ENCODE peak calls at places on chromosome 2, in seven cellular contexts. One of them, this sample, is unnamed.

GRCh38 chr2:69717902-69718301 is 24.0 kb upstream of the ANXA4 start:
- DNase-seq in K562: no peak
- DNase-seq in esophagus muscularis mucosa: no peak
- DNase-seq in A549: peak
- DNase-seq in sigmoid colon: no peak
- DNase-seq in HepG2: no peak
- DNase-seq in ovary: no peak
- DNase-seq in this sample: no peak

GRCh38 chr2:132871829-132872228 is 201.8 kb upstream of the LYPD1 start:
- DNase-seq in sigmoid colon: no peak
- DNase-seq in K562: no peak
- DNase-seq in HepG2: no peak
- DNase-seq in ovary: no peak
- DNase-seq in A549: no peak
- DNase-seq in esophagus muscularis mucosa: no peak
- DNase-seq in this sample: no peak

GRCh38 chr2:202327887-202328286 is 48.2 kb upstream of the BMPR2 start:
- DNase-seq in K562: no peak
- DNase-seq in HepG2: no peak
- DNase-seq in esophagus muscularis mucosa: no peak
- DNase-seq in ovary: no peak
- DNase-seq in sigmoid colon: no peak
- DNase-seq in A549: no peak
- DNase-seq in this sample: no peak

GRCh38 chr2:199680482-199680881 is 170.5 kb downstream of the FTCDNL1 start:
- DNase-seq in ovary: no peak
- DNase-seq in K562: no peak
- DNase-seq in esophagus muscularis mucosa: no peak
- DNase-seq in HepG2: no peak
- DNase-seq in A549: no peak
- DNase-seq in sigmoid colon: no peak
- DNase-seq in this sample: no peak

GRCh38 chr2:128422571-128422970 is 103.9 kb upstream of the HS6ST1 start:
- DNase-seq in K562: no peak
- DNase-seq in A549: peak
- DNase-seq in sigmoid colon: no peak
- DNase-seq in esophagus muscularis mucosa: peak
- DNase-seq in ovary: no peak
- DNase-seq in HepG2: no peak
- DNase-seq in this sample: no peak

GRCh38 chr2:173150087-173150486 is 74.4 kb downstream of the MAP3K20 start:
- DNase-seq in esophagus muscularis mucosa: no peak
- DNase-seq in K562: no peak
- DNase-seq in HepG2: no peak
- DNase-seq in sigmoid colon: no peak
- DNase-seq in ovary: no peak
- DNase-seq in A549: no peak
- DNase-seq in this sample: no peak

GRCh38 chr2:6922201-6922656 is 5.0 kb downstream of the RNF144A start:
- DNase-seq in K562: no peak
- DNase-seq in HepG2: peak
- DNase-seq in ovary: no peak
- DNase-seq in A549: peak
- DNase-seq in sigmoid colon: no peak
- DNase-seq in esophagus muscularis mucosa: no peak
- DNase-seq in this sample: no peak

GRCh38 chr2:226891780-226892590 is 56.1 kb downstream of the RHBDD1 start:
- DNase-seq in HepG2: no peak
- DNase-seq in sigmoid colon: no peak
- DNase-seq in ovary: no peak
- DNase-seq in A549: no peak
- DNase-seq in K562: no peak
- DNase-seq in esophagus muscularis mucosa: no peak
- DNase-seq in this sample: no peak

GRCh38 chr2:69222984-69223658 is 163.9 kb downstream of the GFPT1 start:
- DNase-seq in HepG2: no peak
- DNase-seq in esophagus muscularis mucosa: no peak
- DNase-seq in K562: no peak
- DNase-seq in ovary: no peak
- DNase-seq in sigmoid colon: no peak
- DNase-seq in A549: no peak
- DNase-seq in this sample: no peak

GRCh38 chr2:37561615-37562569 is 109.5 kb downstream of the CDC42EP3 start:
- DNase-seq in A549: peak
- DNase-seq in K562: peak
- DNase-seq in HepG2: peak
- DNase-seq in ovary: no peak
- DNase-seq in sigmoid colon: no peak
- DNase-seq in esophagus muscularis mucosa: peak
- DNase-seq in this sample: no peak

GRCh38 chr2:213235741-213236140 is 48.5 kb upstream of the SPAG16 start:
- DNase-seq in ovary: no peak
- DNase-seq in esophagus muscularis mucosa: no peak
- DNase-seq in K562: no peak
- DNase-seq in sigmoid colon: no peak
- DNase-seq in HepG2: no peak
- DNase-seq in A549: no peak
- DNase-seq in this sample: no peak

GRCh38 chr2:176056411-176056810 is 27.4 kb downstream of the EVX2 start:
- DNase-seq in HepG2: no peak
- DNase-seq in sigmoid colon: no peak
- DNase-seq in A549: no peak
- DNase-seq in ovary: no peak
- DNase-seq in esophagus muscularis mucosa: no peak
- DNase-seq in K562: no peak
- DNase-seq in this sample: no peak

GRCh38 chr2:60152226-60152833 is 401.1 kb downstream of the BCL11A start:
- DNase-seq in esophagus muscularis mucosa: no peak
- DNase-seq in ovary: no peak
- DNase-seq in K562: peak
- DNase-seq in sigmoid colon: no peak
- DNase-seq in HepG2: peak
- DNase-seq in A549: peak
- DNase-seq in this sample: no peak

GRCh38 chr2:170163666-170164065 is 14.3 kb upstream of the MYO3B start:
- DNase-seq in esophagus muscularis mucosa: no peak
- DNase-seq in HepG2: no peak
- DNase-seq in ovary: no peak
- DNase-seq in A549: no peak
- DNase-seq in sigmoid colon: no peak
- DNase-seq in K562: no peak
- DNase-seq in this sample: no peak

GRCh38 chr2:176388886-176389285 is 119.6 kb downstream of the MTX2 start:
- DNase-seq in ovary: no peak
- DNase-seq in A549: no peak
- DNase-seq in HepG2: no peak
- DNase-seq in sigmoid colon: no peak
- DNase-seq in esophagus muscularis mucosa: no peak
- DNase-seq in K562: no peak
- DNase-seq in this sample: no peak

GRCh38 chr2:54570925-54571694 is 115.0 kb downstream of the SPTBN1 start:
- DNase-seq in K562: peak
- DNase-seq in sigmoid colon: peak
- DNase-seq in HepG2: peak
- DNase-seq in ovary: no peak
- DNase-seq in esophagus muscularis mucosa: no peak
- DNase-seq in A549: peak
- DNase-seq in this sample: no peak

GRCh38 chr2:54573532-54573915 is 117.4 kb downstream of the SPTBN1 start:
- DNase-seq in HepG2: no peak
- DNase-seq in K562: no peak
- DNase-seq in A549: no peak
- DNase-seq in esophagus muscularis mucosa: no peak
- DNase-seq in ovary: no peak
- DNase-seq in sigmoid colon: no peak
- DNase-seq in this sample: no peak

GRCh38 chr2:54570321-54570881 is 114.3 kb downstream of the SPTBN1 start:
- DNase-seq in HepG2: no peak
- DNase-seq in ovary: no peak
- DNase-seq in A549: no peak
- DNase-seq in K562: no peak
- DNase-seq in sigmoid colon: no peak
- DNase-seq in esophagus muscularis mucosa: no peak
- DNase-seq in this sample: no peak

GRCh38 chr2:54572636-54573531 is 116.8 kb downstream of the SPTBN1 start:
- DNase-seq in sigmoid colon: no peak
- DNase-seq in esophagus muscularis mucosa: no peak
- DNase-seq in ovary: no peak
- DNase-seq in HepG2: no peak
- DNase-seq in A549: peak
- DNase-seq in K562: peak
- DNase-seq in this sample: no peak

DNA sequence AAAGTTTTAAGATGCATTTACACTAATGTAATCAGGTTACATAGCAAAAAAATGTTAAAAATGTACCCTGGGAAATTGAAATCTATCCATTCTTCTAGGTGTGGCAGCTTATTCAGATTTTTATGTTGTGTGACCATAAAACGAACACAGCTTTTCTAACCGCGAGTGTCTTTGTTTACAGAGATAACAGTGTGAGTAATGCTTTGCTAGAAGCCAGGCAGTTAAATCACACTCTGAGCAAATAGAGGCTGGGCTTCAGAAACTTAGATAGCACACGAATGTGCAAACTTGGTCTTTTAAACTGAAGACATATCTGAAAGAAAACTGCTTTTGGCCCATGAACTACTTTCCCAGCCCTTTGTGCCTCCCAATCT is 116.1 kb downstream of the SPTBN1 start:
- DNase-seq in A549: peak
- DNase-seq in HepG2: peak
- DNase-seq in ovary: no peak
- DNase-seq in K562: peak
- DNase-seq in sigmoid colon: no peak
- DNase-seq in esophagus muscularis mucosa: no peak
- DNase-seq in this sample: no peak
- TF ChIP-seq EP300 in A549: peak
- TF ChIP-seq EP300 in HepG2: peak
- TF ChIP-seq EP300 in ovary: no peak
- TF ChIP-seq EP300 in K562: peak
- TF ChIP-seq EP300 in sigmoid colon: no peak
- TF ChIP-seq EP300 in esophagus muscularis mucosa: no peak
- TF ChIP-seq EP300 in this sample: no peak

GRCh38 chr2:46873632-46874068 is 42.0 kb downstream of the MCFD2 start:
- DNase-seq in K562: peak
- DNase-seq in HepG2: peak
- DNase-seq in sigmoid colon: peak
- DNase-seq in ovary: peak
- DNase-seq in A549: peak
- DNase-seq in esophagus muscularis mucosa: peak
- DNase-seq in this sample: peak
- TF ChIP-seq EP300 in K562: peak
- TF ChIP-seq EP300 in HepG2: no peak
- TF ChIP-seq EP300 in sigmoid colon: no peak
- TF ChIP-seq EP300 in ovary: no peak
- TF ChIP-seq EP300 in A549: peak
- TF ChIP-seq EP300 in esophagus muscularis mucosa: no peak
- TF ChIP-seq EP300 in this sample: peak

GRCh38 chr2:99660616-99661416 is 171.0 kb upstream of the REV1 start:
- DNase-seq in HepG2: no peak
- DNase-seq in K562: no peak
- DNase-seq in ovary: no peak
- DNase-seq in A549: no peak
- DNase-seq in sigmoid colon: no peak
- DNase-seq in esophagus muscularis mucosa: no peak
- DNase-seq in this sample: no peak
- TF ChIP-seq EP300 in HepG2: no peak
- TF ChIP-seq EP300 in K562: no peak
- TF ChIP-seq EP300 in ovary: no peak
- TF ChIP-seq EP300 in A549: no peak
- TF ChIP-seq EP300 in sigmoid colon: no peak
- TF ChIP-seq EP300 in esophagus muscularis mucosa: no peak
- TF ChIP-seq EP300 in this sample: peak

GRCh38 chr2:11129598-11130449 is 25.4 kb upstream of the SLC66A3 start:
- DNase-seq in K562: peak
- DNase-seq in HepG2: peak
- DNase-seq in esophagus muscularis mucosa: no peak
- DNase-seq in sigmoid colon: no peak
- DNase-seq in A549: peak
- DNase-seq in ovary: peak
- DNase-seq in this sample: no peak
- TF ChIP-seq EP300 in K562: no peak
- TF ChIP-seq EP300 in HepG2: no peak
- TF ChIP-seq EP300 in esophagus muscularis mucosa: no peak
- TF ChIP-seq EP300 in sigmoid colon: no peak
- TF ChIP-seq EP300 in A549: no peak
- TF ChIP-seq EP300 in ovary: no peak
- TF ChIP-seq EP300 in this sample: no peak

DNA sequence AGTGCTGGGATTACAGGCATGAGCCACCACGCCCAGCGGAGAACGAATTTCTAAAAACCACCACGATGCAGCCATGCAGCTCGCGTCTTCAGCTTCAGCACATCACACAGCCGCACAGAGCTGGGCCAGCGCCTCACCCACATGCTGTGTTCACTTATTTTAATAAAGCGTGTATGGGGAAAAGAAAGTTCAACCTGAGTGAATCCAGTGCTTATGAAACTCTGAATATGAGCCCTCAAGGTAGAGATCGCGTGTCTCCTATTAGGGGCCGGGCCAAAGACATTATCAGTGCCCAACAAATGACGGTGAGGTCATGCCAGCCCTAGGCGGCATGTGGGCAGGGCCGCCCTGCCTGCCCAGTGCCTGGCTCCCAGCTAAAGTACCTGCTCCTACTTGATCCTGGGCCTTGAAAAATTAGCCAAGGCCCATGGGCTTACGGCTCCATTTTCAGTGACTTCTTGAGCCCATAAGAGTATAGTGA is 44.3 kb downstream of the SPRED2 start:
- DNase-seq in HepG2: no peak
- DNase-seq in ovary: no peak
- DNase-seq in esophagus muscularis mucosa: no peak
- DNase-seq in K562: no peak
- DNase-seq in sigmoid colon: no peak
- DNase-seq in A549: no peak
- DNase-seq in this sample: no peak
- TF ChIP-seq EP300 in HepG2: no peak
- TF ChIP-seq EP300 in ovary: no peak
- TF ChIP-seq EP300 in esophagus muscularis mucosa: no peak
- TF ChIP-seq EP300 in K562: no peak
- TF ChIP-seq EP300 in sigmoid colon: no peak
- TF ChIP-seq EP300 in A549: no peak
- TF ChIP-seq EP300 in this sample: no peak